ENCODE peak calls at places on chromosome 6, in five cellular contexts. A, O, P, U and W are unnamed samples. For H3K9me3 and H3K4me1, the result is how much of the 10 kb centered on the place peaks cover.

GRCh38 chr6:113903666-113904330 is 46.7 kb downstream of the MARCKS start:
- DNase-seq in A (peak), O (peak), P (peak), U (no peak), W (no peak)

GRCh38 chr6:13924146-13924948 is 405 bp upstream of the RNF182 start:
- DNase-seq in A (peak), O (peak), P (peak), U (peak), W (peak)

GRCh38 chr6:145368075-145368474 is 367.2 kb downstream of the EPM2A start:
- DNase-seq in A (no peak), O (no peak), P (no peak), U (no peak), W (no peak)

GRCh38 chr6:128471907-128472306 is 48.5 kb downstream of the PTPRK start:
- DNase-seq in A (no peak), O (no peak), P (no peak), U (no peak), W (no peak)

GRCh38 chr6:56450882-56451739 is 191.6 kb downstream of the DST start:
- DNase-seq in A (peak), O (peak), P (peak), U (no peak), W (no peak)

GRCh38 chr6:36836771-36837339 is 2.4 kb downstream of the CPNE5 start:
- DNase-seq in A (no peak), O (no peak), P (no peak), U (no peak), W (no peak)

GRCh38 chr6:74549746-74550145 is 656.1 kb downstream of the COL12A1 start:
- DNase-seq in A (no peak), O (no peak), P (no peak), U (no peak), W (no peak)

GRCh38 chr6:163694988-163695942 is 280.7 kb downstream of the QKI start:
- DNase-seq in A (no peak), O (no peak), P (no peak), U (no peak), W (no peak)

GRCh38 chr6:39665871-39666270 is 59.3 kb downstream of the KIF6 start:
- DNase-seq in A (peak), O (no peak), P (no peak), U (no peak), W (no peak)

GRCh38 chr6:141744971-141745370 is 387.8 kb upstream of the GJE1 start:
- DNase-seq in A (peak), O (no peak), P (no peak), U (no peak), W (no peak)

GRCh38 chr6:151038616-151039015 is 173.1 kb downstream of the MTHFD1L start:
- DNase-seq in A (no peak), O (no peak), P (no peak), U (no peak), W (no peak)

GRCh38 chr6:4441981-4442434 is 306.6 kb upstream of the ECI2 start:
- DNase-seq in A (peak), O (no peak), P (no peak), U (no peak), W (no peak)

GRCh38 chr6:90369024-90369519 is 72.4 kb upstream of the BACH2 start:
- DNase-seq in A (peak), O (peak), P (peak), U (peak), W (no peak)

GRCh38 chr6:56758553-56758952 is 115.9 kb upstream of the DST start:
- DNase-seq in A (no peak), O (no peak), P (no peak), U (no peak), W (no peak)

GRCh38 chr6:165843568-165844113 is 180.6 kb upstream of the PDE10A start:
- DNase-seq in A (no peak), O (no peak), P (no peak), U (no peak), W (no peak)

GRCh38 chr6:12196326-12196936 is 93.7 kb upstream of the EDN1 start:
- DNase-seq in A (peak), O (no peak), P (no peak), U (no peak), W (no peak)

GRCh38 chr6:49003348-49003747 is 459.7 kb downstream of the MMUT start:
- DNase-seq in A (no peak), O (no peak), P (no peak), U (no peak), W (peak)

GRCh38 chr6:154319231-154319858 is 37.3 kb downstream of the IPCEF1 start:
- DNase-seq in A (peak), O (no peak), P (no peak), U (no peak), W (peak)

GRCh38 chr6:127176175-127176574 is 57.7 kb downstream of the RSPO3 start:
- DNase-seq in A (peak), O (no peak), P (no peak), U (no peak), W (no peak)

GRCh38 chr6:148128014-148128730 is 214.5 kb upstream of the SASH1 start:
- DNase-seq in A (no peak), O (no peak), P (no peak), U (no peak), W (no peak)

GRCh38 chr6:2839195-2839981 is 2.3 kb downstream of the SERPINB1 start:
- DNase-seq in A (peak), O (peak), P (no peak), U (no peak), W (no peak)

GRCh38 chr6:151850479-151850878 is 43.0 kb downstream of the ESR1 start:
- DNase-seq in A (no peak), O (no peak), P (no peak), U (no peak), W (no peak)

GRCh38 chr6:16690244-16691142 is 70.8 kb downstream of the ATXN1 start:
- DNase-seq in A (peak), O (no peak), P (no peak), U (no peak), W (no peak)

GRCh38 chr6:24847402-24847801 is 48.7 kb upstream of the ARMH2 start:
- DNase-seq in A (no peak), O (no peak), P (peak), U (no peak), W (no peak)

GRCh38 chr6:40340957-40341356 is 246.2 kb downstream of the LRFN2 start:
- DNase-seq in A (no peak), O (no peak), P (no peak), U (no peak), W (no peak)

GRCh38 chr6:25883991-25884390 is 9.9 kb upstream of the SLC17A3 start:
- DNase-seq in A (peak), O (no peak), P (no peak), U (no peak), W (no peak)

GRCh38 chr6:89637960-89638319 is 607 bp downstream of the LYRM2 start:
- DNase-seq in A (no peak), O (no peak), P (peak), U (no peak), W (no peak)

GRCh38 chr6:10722820-10723651 is at the start of gene TMEM14C:
- DNase-seq in A (peak), O (peak), P (peak), U (peak), W (peak)

GRCh38 chr6:10725046-10725445 is 2.2 kb downstream of the TMEM14C start:
- DNase-seq in A (no peak), O (no peak), P (no peak), U (no peak), W (no peak)

GRCh38 chr6:10721850-10722569 is 860 bp upstream of the TMEM14C start:
- DNase-seq in A (no peak), O (no peak), P (no peak), U (no peak), W (no peak)

GRCh38 chr6:10720229-10720959 is 2.5 kb upstream of the TMEM14C start:
- DNase-seq in A (peak), O (peak), P (peak), U (peak), W (peak)

DNA sequence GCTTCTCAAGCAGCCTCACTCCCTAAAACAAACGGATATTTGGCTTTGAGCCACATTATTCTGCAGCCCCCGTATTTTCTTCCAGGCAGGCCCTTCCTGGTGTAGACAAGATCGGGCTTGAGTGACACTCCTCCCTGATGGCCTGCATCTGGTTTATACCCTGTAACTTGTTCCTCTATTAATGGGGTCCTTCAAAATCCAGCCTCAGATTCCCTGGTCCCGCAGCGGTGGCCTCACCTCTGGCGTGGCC is 375 bp upstream of the TMEM14C start:
- DNase-seq in A (no peak), O (no peak), P (no peak), U (no peak), W (no peak)
- TF ChIP-seq CTCF in A (no peak), O (no peak), P (no peak), U (no peak), W (no peak)

GRCh38 chr6:110557226-110557625 is 80.8 kb upstream of the SLC22A16 start:
- DNase-seq in A (no peak), O (no peak), P (peak), U (no peak), W (no peak)

GRCh38 chr6:110554966-110555460 is 78.6 kb upstream of the SLC22A16 start:
- DNase-seq in A (no peak), O (no peak), P (peak), U (no peak), W (no peak)

GRCh38 chr6:110554441-110554840 is 78.0 kb upstream of the SLC22A16 start:
- DNase-seq in A (no peak), O (no peak), P (no peak), U (no peak), W (no peak)

GRCh38 chr6:110558575-110558974 is 82.2 kb upstream of the SLC22A16 start:
- DNase-seq in A (no peak), O (no peak), P (no peak), U (no peak), W (no peak)

GRCh38 chr6:110556317-110557115 is 80.1 kb upstream of the SLC22A16 start:
- DNase-seq in A (no peak), O (no peak), P (no peak), U (no peak), W (no peak)
- H3K9me3 ChIP-seq in A (under half), O (under half), P (under half), U (under half), W (under half)

GRCh38 chr6:44631968-44632367 is 244.5 kb downstream of the CDC5L start:
- DNase-seq in A (peak), O (no peak), P (no peak), U (no peak), W (no peak)
- H3K4me1 ChIP-seq in A (under half), O (under half), P (under half), U (under half), W (under half)

GRCh38 chr6:29653452-29654038 is 3.3 kb upstream of the MOG start:
- DNase-seq in A (peak), O (peak), P (peak), U (peak), W (peak)

GRCh38 chr6:29652198-29652584 is 4.7 kb upstream of the MOG start:
- DNase-seq in A (no peak), O (no peak), P (no peak), U (no peak), W (no peak)

GRCh38 chr6:29649701-29650673 is 6.9 kb upstream of the MOG start:
- DNase-seq in A (peak), O (peak), P (peak), U (peak), W (peak)

GRCh38 chr6:29651413-29652197 is 5.3 kb upstream of the MOG start:
- DNase-seq in A (peak), O (no peak), P (no peak), U (no peak), W (no peak)

DNA sequence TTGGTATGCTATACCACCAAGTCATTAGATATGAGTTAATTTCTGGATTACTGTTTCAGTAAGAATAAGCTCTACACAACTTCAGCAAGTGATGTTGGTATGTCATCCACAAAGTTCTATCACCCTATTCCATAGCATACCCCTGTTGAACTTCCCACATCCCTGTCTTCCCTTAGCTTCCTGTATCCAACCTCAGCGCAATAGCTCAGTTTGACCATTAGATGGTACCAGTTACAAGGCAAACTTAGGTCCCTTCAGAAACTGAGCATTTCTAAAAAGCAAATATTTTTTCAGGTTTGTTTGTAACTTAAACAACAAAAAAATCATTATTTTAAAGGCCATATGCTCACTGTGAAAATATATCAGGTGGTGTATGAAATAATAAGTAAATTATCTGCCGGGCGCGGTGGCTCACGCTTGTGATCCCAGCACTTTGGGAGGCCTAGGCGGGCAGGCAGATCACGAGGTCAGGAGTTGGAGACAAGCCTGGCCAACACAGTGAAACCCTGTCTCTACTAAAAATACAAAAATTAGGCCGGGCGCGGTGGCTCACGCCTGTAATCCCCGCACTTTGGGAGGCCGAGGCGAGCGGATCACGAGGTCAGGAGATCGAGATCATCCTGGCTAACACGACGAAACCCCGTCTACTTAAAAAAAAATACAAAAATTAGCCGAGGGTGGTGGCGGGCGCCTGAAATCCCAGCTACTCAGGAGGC is 8.8 kb upstream of the MOG start:
- DNase-seq in A (peak), O (no peak), P (no peak), U (no peak), W (no peak)
- TF ChIP-seq CTCF in A (peak), O (peak), P (peak), U (no peak), W (peak)